ENCODE peak calls at places on chromosomes 16 and 17, in six cellular contexts. T, Y, Z, S, N and G are unnamed samples.

GRCh38 chr16:81537721-81538561 is 93.3 kb downstream of the CMIP start:
- DNase-seq in Z (no peak), S (no peak), N (no peak), T (peak), Y (no peak), G (no peak)

GRCh38 chr16:27315333-27316037 is 1.7 kb downstream of the IL4R start:
- DNase-seq in Y (no peak), T (peak), Z (peak), S (peak), N (no peak), G (peak)

GRCh38 chr17:16199093-16199492 is 16.2 kb downstream of the NCOR1 start:
- DNase-seq in S (no peak), N (no peak), T (no peak), Y (no peak), Z (no peak), G (no peak)

GRCh38 chr16:8756755-8757154 is 40.7 kb downstream of the TMEM186 start:
- DNase-seq in S (no peak), Z (no peak), Y (no peak), N (no peak), T (no peak), G (no peak)

GRCh38 chr16:48537275-48537674 is 72.7 kb downstream of the N4BP1 start:
- DNase-seq in S (no peak), Z (no peak), T (peak), Y (no peak), N (no peak), G (no peak)

GRCh38 chr17:8518346-8518745 is 82.7 kb downstream of the NDEL1 start:
- DNase-seq in N (no peak), S (no peak), T (no peak), Y (no peak), Z (no peak), G (no peak)

GRCh38 chr17:63985387-63986140 is 12.6 kb upstream of the PRR29 start:
- DNase-seq in Z (no peak), Y (no peak), T (peak), N (no peak), S (no peak), G (no peak)

GRCh38 chr16:57422026-57422944 is 17.7 kb downstream of the CCL17 start:
- DNase-seq in S (peak), T (no peak), Z (peak), N (peak), Y (no peak), G (no peak)

GRCh38 chr16:72848759-72849664 is 198.9 kb downstream of the ZFHX3 start:
- DNase-seq in Y (no peak), Z (peak), S (peak), T (peak), N (no peak), G (peak)

GRCh38 chr17:37082985-37083384 is 134.2 kb downstream of the AATF start:
- DNase-seq in Y (no peak), Z (no peak), S (no peak), T (no peak), N (no peak), G (no peak)

GRCh38 chr17:32161029-32161428 is 18.7 kb downstream of the RHOT1 start:
- DNase-seq in Z (no peak), T (no peak), S (no peak), N (no peak), Y (no peak), G (no peak)

GRCh38 chr16:22330326-22330725 is 33.1 kb downstream of the POLR3E start:
- DNase-seq in S (no peak), Z (no peak), Y (no peak), T (no peak), N (no peak), G (no peak)

GRCh38 chr16:49620868-49621239 is 235.1 kb downstream of the ZNF423 start:
- DNase-seq in Y (no peak), Z (no peak), N (no peak), T (no peak), S (no peak), G (no peak)

GRCh38 chr16:234468-235305 is at the start of gene FAM234A:
- DNase-seq in N (peak), Y (peak), S (peak), Z (peak), T (peak), G (peak)

GRCh38 chr17:40203131-40203530 is 16.0 kb upstream of the WIPF2 start:
- DNase-seq in Y (no peak), T (no peak), S (no peak), N (no peak), Z (no peak), G (no peak)

GRCh38 chr17:49498037-49498615 is 3.0 kb downstream of the NGFR start:
- DNase-seq in Y (no peak), S (no peak), T (peak), Z (no peak), N (peak), G (no peak)
- TF ChIP-seq CTCF in Y (peak), S (no peak), T (no peak), Z (no peak), N (peak), G (no peak)

GRCh38 chr16:51153275-51153991 is 2.4 kb upstream of the SALL1 start:
- DNase-seq in T (no peak), N (no peak), Z (no peak), Y (no peak), S (no peak), G (no peak)
- TF ChIP-seq CTCF in T (no peak), N (no peak), Z (no peak), Y (no peak), S (no peak), G (no peak)

GRCh38 chr17:82913304-82914043 is 73.7 kb upstream of the ZNF750 start:
- DNase-seq in Y (no peak), N (peak), T (peak), S (no peak), Z (no peak), G (no peak)
- TF ChIP-seq CTCF in Y (no peak), N (peak), T (peak), S (no peak), Z (no peak), G (no peak)

GRCh38 chr17:76683921-76684745 is 26.6 kb downstream of the MXRA7 start:
- DNase-seq in N (no peak), S (no peak), Z (no peak), T (peak), Y (no peak), G (no peak)
- TF ChIP-seq CTCF in N (no peak), S (no peak), Z (no peak), T (no peak), Y (no peak), G (no peak)

DNA sequence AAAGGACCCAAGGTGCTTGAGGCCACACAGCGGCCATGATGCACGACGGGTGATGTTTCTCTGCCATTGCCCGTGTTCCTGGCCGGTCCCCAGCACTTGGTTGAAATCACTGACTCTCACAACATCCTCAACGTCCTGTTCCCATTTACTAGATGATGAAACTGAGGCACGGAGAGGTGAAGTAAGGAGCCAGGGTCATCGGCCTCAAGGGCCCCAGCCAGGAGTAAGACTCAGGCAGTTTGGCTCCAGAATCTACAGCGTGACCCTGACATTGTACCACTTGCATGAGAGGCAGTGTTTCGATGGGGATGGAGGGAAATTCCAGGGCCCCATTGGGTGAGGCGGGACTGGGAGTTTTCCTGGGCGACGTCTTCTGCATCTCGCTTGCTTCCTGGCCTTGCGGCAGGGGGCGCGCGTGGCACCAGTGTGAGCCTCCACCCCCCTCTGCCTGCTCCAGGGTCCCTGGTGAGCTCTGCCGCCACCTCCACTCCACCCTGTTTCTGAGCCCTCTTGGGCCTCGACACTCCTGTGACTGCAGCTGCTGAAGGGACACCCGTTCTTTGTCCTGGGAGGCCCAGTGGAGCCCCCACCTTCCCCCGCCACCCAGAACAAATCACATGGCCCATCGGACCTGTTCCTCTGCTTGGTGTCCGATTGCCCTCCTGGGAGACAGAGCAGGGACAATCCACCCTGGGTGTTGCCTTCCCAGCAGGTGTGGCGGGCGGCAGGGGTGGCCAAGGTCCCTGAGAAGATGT is 133.0 kb upstream of the GSE1 start:
- DNase-seq in Y (no peak), N (peak), S (peak), T (no peak), Z (no peak), G (no peak)
- TF ChIP-seq CTCF in Y (peak), N (peak), S (peak), T (peak), Z (peak), G (no peak)

DNA sequence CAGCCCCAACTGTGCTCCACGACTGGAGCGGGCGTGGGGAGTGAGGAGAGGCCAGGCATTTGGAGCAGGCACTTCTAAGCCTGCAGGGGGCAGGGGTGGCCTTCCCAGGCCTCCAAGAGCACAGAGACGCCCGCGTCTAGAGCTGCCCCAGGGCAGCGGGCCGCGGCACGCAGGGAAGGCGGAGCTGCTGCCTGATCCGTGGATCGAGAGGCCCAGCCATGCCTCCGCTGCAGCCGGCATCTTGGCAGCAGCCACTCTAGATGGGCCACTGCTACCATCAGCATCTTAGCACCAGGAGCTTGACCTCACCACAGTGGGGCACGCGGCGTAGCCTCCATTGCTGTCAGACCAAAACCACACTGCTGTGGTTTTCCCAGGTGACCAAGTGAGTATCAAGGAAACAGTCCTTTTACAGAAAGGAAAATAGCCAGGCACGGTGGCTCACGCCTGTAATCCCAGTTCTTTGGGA is 20.4 kb upstream of the WDR45B start:
- DNase-seq in S (peak), N (peak), T (no peak), Z (no peak), Y (no peak), G (no peak)
- TF ChIP-seq CTCF in S (peak), N (peak), T (peak), Z (peak), Y (peak), G (no peak)